ENCODE peak calls at places on chromosomes 13 and 19, in eight cellular contexts. One of them, this sample, is unnamed.

GRCh38 chr13:90868321-90868920 is 479.1 kb upstream of the MIR17HG start:
- DNase-seq in T-helper 9 cell: no peak
- DNase-seq in GM23338: peak; percentile 48
- DNase-seq in stimulated activated effector memory CD8-positive, alpha-beta T cell treated with anti-CD3 and anti-CD28 coated beads, Interleukin-12 subunit alpha, Interleukin-12 subunit beta, amount 100 ng/mL, for 72 hours: no peak
- DNase-seq in activated CD4-positive, alpha-beta T cell treated with anti-CD3 and anti-CD28 coated beads, Interleukin-2, amount 50 U/mL, for 48 hours: peak; percentile 12
- DNase-seq in HS-27A: no peak
- DNase-seq in hepatic stellate cell: peak; percentile 0
- DNase-seq in AG09319: no peak
- DNase-seq in this sample: no peak

GRCh38 chr13:62294210-62294609 is 878.6 kb upstream of the PCDH20 start:
- DNase-seq in GM23338: no peak
- DNase-seq in hepatic stellate cell: no peak
- DNase-seq in HS-27A: peak; percentile 3
- DNase-seq in activated CD4-positive, alpha-beta T cell treated with anti-CD3 and anti-CD28 coated beads, Interleukin-2, amount 50 U/mL, for 48 hours: no peak
- DNase-seq in AG09319: no peak
- DNase-seq in stimulated activated effector memory CD8-positive, alpha-beta T cell treated with anti-CD3 and anti-CD28 coated beads, Interleukin-12 subunit alpha, Interleukin-12 subunit beta, amount 100 ng/mL, for 72 hours: no peak
- DNase-seq in T-helper 9 cell: no peak
- DNase-seq in this sample: no peak

GRCh38 chr19:44696939-44697669 is 1.8 kb upstream of the CEACAM16 start:
- DNase-seq in stimulated activated effector memory CD8-positive, alpha-beta T cell treated with anti-CD3 and anti-CD28 coated beads, Interleukin-12 subunit alpha, Interleukin-12 subunit beta, amount 100 ng/mL, for 72 hours: no peak
- DNase-seq in activated CD4-positive, alpha-beta T cell treated with anti-CD3 and anti-CD28 coated beads, Interleukin-2, amount 50 U/mL, for 48 hours: no peak
- DNase-seq in GM23338: no peak
- DNase-seq in T-helper 9 cell: no peak
- DNase-seq in HS-27A: no peak
- DNase-seq in hepatic stellate cell: no peak
- DNase-seq in AG09319: no peak
- DNase-seq in this sample: no peak

GRCh38 chr19:41422955-41423354 is 4.2 kb downstream of the B3GNT8 start:
- DNase-seq in activated CD4-positive, alpha-beta T cell treated with anti-CD3 and anti-CD28 coated beads, Interleukin-2, amount 50 U/mL, for 48 hours: no peak
- DNase-seq in stimulated activated effector memory CD8-positive, alpha-beta T cell treated with anti-CD3 and anti-CD28 coated beads, Interleukin-12 subunit alpha, Interleukin-12 subunit beta, amount 100 ng/mL, for 72 hours: no peak
- DNase-seq in HS-27A: no peak
- DNase-seq in hepatic stellate cell: no peak
- DNase-seq in GM23338: no peak
- DNase-seq in T-helper 9 cell: no peak
- DNase-seq in AG09319: no peak
- DNase-seq in this sample: no peak

GRCh38 chr19:43078311-43078710 is 4.2 kb downstream of the PSG2 start:
- DNase-seq in activated CD4-positive, alpha-beta T cell treated with anti-CD3 and anti-CD28 coated beads, Interleukin-2, amount 50 U/mL, for 48 hours: no peak
- DNase-seq in HS-27A: peak; percentile 90
- DNase-seq in GM23338: no peak
- DNase-seq in T-helper 9 cell: no peak
- DNase-seq in stimulated activated effector memory CD8-positive, alpha-beta T cell treated with anti-CD3 and anti-CD28 coated beads, Interleukin-12 subunit alpha, Interleukin-12 subunit beta, amount 100 ng/mL, for 72 hours: no peak
- DNase-seq in hepatic stellate cell: peak; percentile 30
- DNase-seq in AG09319: no peak
- DNase-seq in this sample: no peak

GRCh38 chr19:53132231-53132991 is at the start of gene ZNF415:
- DNase-seq in T-helper 9 cell: no peak
- DNase-seq in GM23338: peak; percentile 98
- DNase-seq in activated CD4-positive, alpha-beta T cell treated with anti-CD3 and anti-CD28 coated beads, Interleukin-2, amount 50 U/mL, for 48 hours: peak; percentile 44
- DNase-seq in HS-27A: peak; percentile 75
- DNase-seq in AG09319: peak; percentile 14
- DNase-seq in hepatic stellate cell: peak; percentile 63
- DNase-seq in stimulated activated effector memory CD8-positive, alpha-beta T cell treated with anti-CD3 and anti-CD28 coated beads, Interleukin-12 subunit alpha, Interleukin-12 subunit beta, amount 100 ng/mL, for 72 hours: no peak
- DNase-seq in this sample: peak; percentile 68

GRCh38 chr19:39082167-39082566 is 2.0 kb upstream of the ACP7 start:
- DNase-seq in T-helper 9 cell: no peak
- DNase-seq in HS-27A: no peak
- DNase-seq in stimulated activated effector memory CD8-positive, alpha-beta T cell treated with anti-CD3 and anti-CD28 coated beads, Interleukin-12 subunit alpha, Interleukin-12 subunit beta, amount 100 ng/mL, for 72 hours: no peak
- DNase-seq in hepatic stellate cell: no peak
- DNase-seq in activated CD4-positive, alpha-beta T cell treated with anti-CD3 and anti-CD28 coated beads, Interleukin-2, amount 50 U/mL, for 48 hours: no peak
- DNase-seq in AG09319: no peak
- DNase-seq in GM23338: no peak
- DNase-seq in this sample: no peak

GRCh38 chr13:112116187-112116950 is 49.4 kb downstream of the SOX1 start:
- DNase-seq in AG09319: no peak
- DNase-seq in GM23338: no peak
- DNase-seq in hepatic stellate cell: no peak
- DNase-seq in T-helper 9 cell: no peak
- DNase-seq in HS-27A: no peak
- DNase-seq in activated CD4-positive, alpha-beta T cell treated with anti-CD3 and anti-CD28 coated beads, Interleukin-2, amount 50 U/mL, for 48 hours: no peak
- DNase-seq in stimulated activated effector memory CD8-positive, alpha-beta T cell treated with anti-CD3 and anti-CD28 coated beads, Interleukin-12 subunit alpha, Interleukin-12 subunit beta, amount 100 ng/mL, for 72 hours: no peak
- DNase-seq in this sample: no peak

GRCh38 chr13:102847272-102848234 is 1.7 kb downstream of the ERCC5 start:
- DNase-seq in T-helper 9 cell: no peak
- DNase-seq in stimulated activated effector memory CD8-positive, alpha-beta T cell treated with anti-CD3 and anti-CD28 coated beads, Interleukin-12 subunit alpha, Interleukin-12 subunit beta, amount 100 ng/mL, for 72 hours: no peak
- DNase-seq in HS-27A: no peak
- DNase-seq in GM23338: peak; percentile 59
- DNase-seq in AG09319: no peak
- DNase-seq in hepatic stellate cell: no peak
- DNase-seq in activated CD4-positive, alpha-beta T cell treated with anti-CD3 and anti-CD28 coated beads, Interleukin-2, amount 50 U/mL, for 48 hours: no peak
- DNase-seq in this sample: no peak

GRCh38 chr13:110428281-110428680 is 121.2 kb downstream of the COL4A2 start:
- DNase-seq in T-helper 9 cell: no peak
- DNase-seq in HS-27A: no peak
- DNase-seq in GM23338: no peak
- DNase-seq in hepatic stellate cell: no peak
- DNase-seq in activated CD4-positive, alpha-beta T cell treated with anti-CD3 and anti-CD28 coated beads, Interleukin-2, amount 50 U/mL, for 48 hours: no peak
- DNase-seq in stimulated activated effector memory CD8-positive, alpha-beta T cell treated with anti-CD3 and anti-CD28 coated beads, Interleukin-12 subunit alpha, Interleukin-12 subunit beta, amount 100 ng/mL, for 72 hours: no peak
- DNase-seq in AG09319: no peak
- DNase-seq in this sample: no peak

GRCh38 chr13:60933638-60934037 is 482.0 kb downstream of the PCDH20 start:
- DNase-seq in GM23338: no peak
- DNase-seq in activated CD4-positive, alpha-beta T cell treated with anti-CD3 and anti-CD28 coated beads, Interleukin-2, amount 50 U/mL, for 48 hours: no peak
- DNase-seq in HS-27A: no peak
- DNase-seq in T-helper 9 cell: no peak
- DNase-seq in stimulated activated effector memory CD8-positive, alpha-beta T cell treated with anti-CD3 and anti-CD28 coated beads, Interleukin-12 subunit alpha, Interleukin-12 subunit beta, amount 100 ng/mL, for 72 hours: no peak
- DNase-seq in hepatic stellate cell: no peak
- DNase-seq in AG09319: no peak
- DNase-seq in this sample: no peak

GRCh38 chr19:28350673-28351072 is 862.3 kb downstream of the UQCRFS1 start:
- DNase-seq in hepatic stellate cell: no peak
- DNase-seq in stimulated activated effector memory CD8-positive, alpha-beta T cell treated with anti-CD3 and anti-CD28 coated beads, Interleukin-12 subunit alpha, Interleukin-12 subunit beta, amount 100 ng/mL, for 72 hours: no peak
- DNase-seq in HS-27A: no peak
- DNase-seq in T-helper 9 cell: no peak
- DNase-seq in AG09319: no peak
- DNase-seq in activated CD4-positive, alpha-beta T cell treated with anti-CD3 and anti-CD28 coated beads, Interleukin-2, amount 50 U/mL, for 48 hours: no peak
- DNase-seq in GM23338: no peak
- DNase-seq in this sample: no peak

GRCh38 chr19:38653028-38653571 is 5.7 kb downstream of the ACTN4 start:
- DNase-seq in T-helper 9 cell: no peak
- DNase-seq in stimulated activated effector memory CD8-positive, alpha-beta T cell treated with anti-CD3 and anti-CD28 coated beads, Interleukin-12 subunit alpha, Interleukin-12 subunit beta, amount 100 ng/mL, for 72 hours: no peak
- DNase-seq in HS-27A: no peak
- DNase-seq in AG09319: no peak
- DNase-seq in activated CD4-positive, alpha-beta T cell treated with anti-CD3 and anti-CD28 coated beads, Interleukin-2, amount 50 U/mL, for 48 hours: no peak
- DNase-seq in GM23338: no peak
- DNase-seq in hepatic stellate cell: no peak
- DNase-seq in this sample: no peak

GRCh38 chr19:47419037-47419783 is at the start of gene MEIS3:
- DNase-seq in HS-27A: no peak
- DNase-seq in activated CD4-positive, alpha-beta T cell treated with anti-CD3 and anti-CD28 coated beads, Interleukin-2, amount 50 U/mL, for 48 hours: no peak
- DNase-seq in stimulated activated effector memory CD8-positive, alpha-beta T cell treated with anti-CD3 and anti-CD28 coated beads, Interleukin-12 subunit alpha, Interleukin-12 subunit beta, amount 100 ng/mL, for 72 hours: no peak
- DNase-seq in hepatic stellate cell: no peak
- DNase-seq in AG09319: no peak
- DNase-seq in GM23338: peak; percentile 43
- DNase-seq in T-helper 9 cell: no peak
- DNase-seq in this sample: no peak

GRCh38 chr13:51590966-51591627 is 6.8 kb downstream of the WDFY2 start:
- DNase-seq in AG09319: peak; percentile 89
- DNase-seq in activated CD4-positive, alpha-beta T cell treated with anti-CD3 and anti-CD28 coated beads, Interleukin-2, amount 50 U/mL, for 48 hours: no peak
- DNase-seq in T-helper 9 cell: no peak
- DNase-seq in hepatic stellate cell: peak; percentile 62
- DNase-seq in GM23338: peak; percentile 33
- DNase-seq in stimulated activated effector memory CD8-positive, alpha-beta T cell treated with anti-CD3 and anti-CD28 coated beads, Interleukin-12 subunit alpha, Interleukin-12 subunit beta, amount 100 ng/mL, for 72 hours: no peak
- DNase-seq in HS-27A: no peak
- DNase-seq in this sample: no peak

GRCh38 chr19:48588670-48589399 is 17.7 kb upstream of the SPACA4 start:
- DNase-seq in hepatic stellate cell: peak; percentile 87
- DNase-seq in T-helper 9 cell: peak; percentile 94
- DNase-seq in HS-27A: peak; percentile 79
- DNase-seq in activated CD4-positive, alpha-beta T cell treated with anti-CD3 and anti-CD28 coated beads, Interleukin-2, amount 50 U/mL, for 48 hours: peak; percentile 92
- DNase-seq in stimulated activated effector memory CD8-positive, alpha-beta T cell treated with anti-CD3 and anti-CD28 coated beads, Interleukin-12 subunit alpha, Interleukin-12 subunit beta, amount 100 ng/mL, for 72 hours: peak; percentile 94
- DNase-seq in AG09319: peak; percentile 47
- DNase-seq in GM23338: peak; percentile 97
- DNase-seq in this sample: peak; percentile 95

GRCh38 chr19:16381756-16382401 is 57.3 kb downstream of the KLF2 start:
- DNase-seq in AG09319: no peak
- DNase-seq in activated CD4-positive, alpha-beta T cell treated with anti-CD3 and anti-CD28 coated beads, Interleukin-2, amount 50 U/mL, for 48 hours: no peak
- DNase-seq in hepatic stellate cell: peak; percentile 82
- DNase-seq in stimulated activated effector memory CD8-positive, alpha-beta T cell treated with anti-CD3 and anti-CD28 coated beads, Interleukin-12 subunit alpha, Interleukin-12 subunit beta, amount 100 ng/mL, for 72 hours: no peak
- DNase-seq in GM23338: no peak
- DNase-seq in HS-27A: no peak
- DNase-seq in T-helper 9 cell: no peak
- DNase-seq in this sample: peak; percentile 56